ENCODE peak calls at places on chromosomes 11 and 22, in six cellular contexts. M is gastrocnemius medialis, W is adrenal gland, X is endothelial cell of umbilical vein, B is uterus, K is body of pancreas. Q is an unnamed sample. For H3K4me1, the result is how much of the 10 kb centered on the place peaks cover.

GRCh38 chr11:64164392-64165312 is 1.3 kb downstream of the MACROD1 start:
- DNase-seq in M (peak), W (no peak), X (no peak), B (no peak), K (peak), Q (peak)

GRCh38 chr11:126229782-126230540 is 18.4 kb downstream of the FAM118B start:
- DNase-seq in M (no peak), W (no peak), X (peak), B (no peak), K (no peak), Q (no peak)

GRCh38 chr11:80466570-80466969 is 1025.7 kb upstream of the TENM4 start:
- DNase-seq in M (no peak), W (no peak), X (no peak), B (no peak), K (no peak), Q (no peak)

GRCh38 chr11:76995177-76995576 is 39.0 kb upstream of the B3GNT6 start:
- DNase-seq in M (no peak), W (no peak), X (no peak), B (no peak), K (no peak), Q (no peak)

GRCh38 chr22:27122561-27122960 is 465.2 kb downstream of the MIAT start:
- DNase-seq in M (no peak), W (no peak), X (no peak), B (no peak), K (no peak), Q (no peak)

GRCh38 chr11:14022251-14022650 is 59.7 kb downstream of the SPON1 start:
- DNase-seq in M (no peak), W (no peak), X (no peak), B (no peak), K (no peak), Q (no peak)

GRCh38 chr11:35974878-35975578 is 31.2 kb downstream of the LDLRAD3 start:
- DNase-seq in M (peak), W (no peak), X (no peak), B (no peak), K (no peak), Q (peak)

GRCh38 chr11:121757480-121758125 is 304.8 kb upstream of the SORL1-AS1 start:
- DNase-seq in M (no peak), W (no peak), X (peak), B (no peak), K (no peak), Q (no peak)

GRCh38 chr11:9384535-9385287 is at the start of gene IPO7:
- DNase-seq in M (peak), W (peak), X (peak), B (peak), K (peak), Q (peak)
- TF ChIP-seq POLR2A in M (peak), W (peak), X (peak), B (peak), K (peak), Q (peak)

DNA sequence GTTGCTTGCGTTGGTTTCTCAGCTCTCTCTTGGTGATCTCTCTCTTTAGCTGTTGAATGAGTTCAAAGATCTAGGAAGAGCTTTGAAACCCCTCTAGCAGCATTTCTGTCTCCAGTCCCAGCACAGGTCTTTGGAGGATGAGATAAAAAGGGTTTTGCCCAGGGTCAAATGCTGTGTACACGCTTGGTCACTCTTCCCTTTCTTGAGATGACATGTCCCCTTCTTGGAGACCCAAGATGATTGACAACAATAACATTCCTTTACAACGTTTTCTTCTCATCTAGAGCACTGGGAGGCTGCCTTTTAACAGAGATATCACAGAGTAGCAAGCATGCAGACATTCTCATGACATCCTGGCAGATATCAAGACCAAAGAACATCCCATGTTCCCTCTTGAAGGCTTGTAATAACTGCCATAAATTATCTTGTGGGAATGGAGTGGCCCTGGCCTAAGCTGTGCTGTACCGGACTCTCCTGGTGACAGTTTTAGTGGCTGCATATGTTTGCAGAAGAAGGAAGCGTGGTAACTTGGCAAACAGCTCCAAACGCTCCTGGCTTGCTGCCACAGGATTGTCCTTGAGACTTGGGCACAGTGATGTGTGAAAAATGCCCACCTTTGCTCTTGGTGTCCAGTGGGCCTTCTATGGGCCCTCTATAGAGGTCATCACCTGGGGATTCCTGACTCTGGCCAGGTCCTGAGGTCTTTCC is 107.8 kb downstream of the PTPRJ start:
- DNase-seq in M (no peak), W (no peak), X (peak), B (no peak), K (peak), Q (peak)
- H3K4me1 ChIP-seq in M (under half), W (under half), X (under half), B (under half), K (under half), Q (under half)

DNA sequence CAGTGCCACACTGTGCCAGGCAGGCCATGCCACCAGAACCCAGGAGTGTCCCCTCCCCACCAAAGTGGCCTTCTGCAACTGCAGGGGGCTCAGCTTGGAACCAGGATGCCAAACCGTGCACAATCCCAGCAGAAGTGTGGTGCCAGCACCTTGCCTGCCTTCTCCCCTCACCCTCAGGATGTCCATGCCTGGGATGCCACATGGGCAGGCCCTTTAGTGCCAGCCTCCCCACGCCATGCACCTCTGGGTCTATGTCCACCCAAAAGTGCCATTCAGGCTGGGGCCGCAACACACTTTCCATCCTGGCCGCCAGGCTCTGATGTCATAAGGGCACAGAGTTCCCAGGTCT is 8.7 kb upstream of the TBC1D22A start:
- DNase-seq in M (no peak), W (no peak), X (no peak), B (no peak), K (no peak), Q (no peak)
- H3K4me3 ChIP-seq in M (peak), W (no peak), X (no peak), B (no peak), K (no peak), Q (no peak)

DNA sequence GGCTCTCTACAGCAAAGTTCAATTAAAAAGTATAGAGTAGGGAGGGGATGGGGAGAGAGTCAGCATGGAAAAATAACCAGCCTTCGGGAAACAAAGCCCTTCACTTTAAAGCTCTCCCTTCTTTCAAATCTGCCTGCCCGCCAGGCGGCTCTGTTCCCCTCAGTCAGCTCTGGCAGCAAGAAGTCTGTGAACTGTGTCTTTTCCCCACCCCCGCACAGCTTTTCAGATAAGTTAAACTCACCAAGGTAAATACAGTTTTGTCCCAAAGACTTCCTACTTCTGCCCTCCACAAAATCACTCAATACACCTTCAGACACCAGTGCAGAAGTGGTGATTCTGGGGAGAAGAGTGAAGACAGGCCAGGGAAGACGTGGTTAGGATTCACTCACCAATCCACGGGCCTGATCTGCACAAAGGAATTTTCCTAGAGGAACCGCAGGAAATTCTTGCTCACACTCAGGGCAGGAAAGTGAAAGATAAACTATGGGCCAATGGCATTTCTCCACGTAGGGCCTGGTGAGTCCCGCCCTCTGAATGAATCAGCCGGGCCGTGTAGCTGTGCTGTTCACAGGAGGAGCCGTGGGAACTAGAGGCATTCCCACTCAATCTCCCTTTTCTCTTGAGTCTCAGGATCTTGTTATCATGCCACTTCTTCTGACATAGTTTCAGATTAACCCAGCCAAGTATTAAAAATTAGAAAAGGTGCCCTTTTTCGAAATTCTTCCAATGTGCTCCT is at the start of gene TRIM5:
- DNase-seq in M (peak), W (peak), X (peak), B (peak), K (peak), Q (peak)
- TF ChIP-seq POLR2A in M (peak), W (peak), X (peak), B (peak), K (peak), Q (peak)

GRCh38 chr11:12284321-12285050 is 92.9 kb upstream of the PARVA start:
- DNase-seq in M (no peak), W (no peak), X (peak), B (no peak), K (no peak), Q (peak)
- H3K4me1 ChIP-seq in M (under half), W (under half), X (under half), B (under half), K (under half), Q (under half)

DNA sequence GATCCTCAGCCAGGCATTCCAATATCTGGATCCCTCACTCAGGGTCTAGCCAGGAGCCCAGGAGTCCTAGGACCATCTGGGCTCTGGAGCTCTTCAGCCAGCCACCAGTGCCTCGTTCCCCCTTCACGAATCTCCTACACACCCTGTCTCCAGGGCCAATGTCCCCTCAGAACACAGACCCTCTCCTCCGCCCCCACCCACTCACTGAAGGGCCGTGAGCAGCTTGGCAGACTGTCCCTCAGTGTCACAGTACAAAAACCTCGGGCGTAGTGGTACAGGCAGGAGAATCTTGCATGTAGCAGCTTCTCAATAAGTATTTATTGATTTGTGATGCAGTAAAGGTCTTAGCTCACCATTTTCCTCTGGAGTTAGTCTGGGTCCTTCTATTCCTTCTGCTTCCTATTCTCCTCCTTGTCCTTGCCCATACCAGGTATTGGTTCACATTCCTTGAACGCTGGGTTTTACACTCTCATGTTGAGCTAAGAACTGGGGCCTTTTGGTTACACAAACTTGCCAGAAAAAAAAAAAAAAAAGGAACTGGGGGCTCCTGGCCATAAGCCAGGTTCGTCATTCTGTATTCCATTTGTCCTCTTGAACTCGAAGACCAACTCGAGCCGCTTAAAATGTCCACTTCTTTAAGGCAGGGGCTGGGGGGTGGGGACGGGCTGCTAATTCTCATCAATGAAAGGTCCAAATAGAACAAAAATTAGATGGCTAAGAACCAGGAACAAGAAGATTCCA is 2.3 kb downstream of the CXCR5 start:
- DNase-seq in M (no peak), W (no peak), X (no peak), B (no peak), K (no peak), Q (no peak)
- H3K4me3 ChIP-seq in M (no peak), W (no peak), X (no peak), B (no peak), K (no peak), Q (no peak)

GRCh38 chr11:70397983-70398833 is at the start of gene CTTN:
- DNase-seq in M (peak), W (peak), X (peak), B (peak), K (peak), Q (peak)
- TF ChIP-seq POLR2A in M (peak), W (peak), X (peak), B (peak), K (peak), Q (peak)

GRCh38 chr11:9765320-9766101 is 101.6 kb downstream of the SWAP70 start:
- DNase-seq in M (peak), W (no peak), X (peak), B (peak), K (peak), Q (no peak)
- H3K4me1 ChIP-seq in M (under half), W (under half), X (under half), B (under half), K (under half), Q (under half)

GRCh38 chr22:50483977-50484853 is 2.4 kb upstream of the MIOX start:
- DNase-seq in M (no peak), W (no peak), X (no peak), B (no peak), K (peak), Q (no peak)
- H3K4me3 ChIP-seq in M (no peak), W (no peak), X (no peak), B (no peak), K (no peak), Q (no peak)

GRCh38 chr11:75719639-75720239 is 2.1 kb downstream of the MOGAT2 start:
- DNase-seq in M (no peak), W (no peak), X (no peak), B (no peak), K (no peak), Q (no peak)

GRCh38 chr11:75718406-75719088 is 909 bp downstream of the MOGAT2 start:
- DNase-seq in M (no peak), W (no peak), X (no peak), B (no peak), K (no peak), Q (peak)

GRCh38 chr11:75720639-75721038 is 3.0 kb downstream of the MOGAT2 start:
- DNase-seq in M (no peak), W (no peak), X (no peak), B (no peak), K (no peak), Q (no peak)

GRCh38 chr11:75717608-75718403 is at the start of gene MOGAT2:
- DNase-seq in M (no peak), W (no peak), X (no peak), B (no peak), K (no peak), Q (peak)

GRCh38 chr11:75719089-75719638 is 1.5 kb downstream of the MOGAT2 start:
- DNase-seq in M (no peak), W (no peak), X (no peak), B (no peak), K (no peak), Q (peak)
- TF ChIP-seq POLR2A in M (no peak), W (no peak), X (no peak), B (no peak), K (no peak), Q (no peak)

Q was measured in prostate gland.